ENCODE peak calls at places on chromosome 4, in four cellular contexts. X, B, I and E are unnamed samples.

GRCh38 chr4:146654976-146655761 is 16.5 kb downstream of the POU4F2 start:
- DNase-seq in X (no peak), B (no peak), I (no peak), E (no peak)

GRCh38 chr4:40264497-40264896 is 67.7 kb downstream of the RHOH start:
- DNase-seq in X (no peak), B (no peak), I (no peak), E (no peak)

GRCh38 chr4:24853142-24853541 is 57.8 kb downstream of the SOD3 start:
- DNase-seq in X (no peak), B (no peak), I (no peak), E (no peak)

GRCh38 chr4:124684301-124684700 is 28.2 kb downstream of the ANKRD50 start:
- DNase-seq in X (no peak), B (no peak), I (no peak), E (no peak)

GRCh38 chr4:92551616-92552015 is 247.8 kb downstream of the GRID2 start:
- DNase-seq in X (no peak), B (no peak), I (no peak), E (no peak)

GRCh38 chr4:110071466-110071865 is 126.9 kb downstream of the ELOVL6 start:
- DNase-seq in X (no peak), B (no peak), I (no peak), E (peak; percentile 23)

GRCh38 chr4:128711361-128711760 is 98.1 kb upstream of the JADE1 start:
- DNase-seq in X (no peak), B (no peak), I (no peak), E (no peak)

GRCh38 chr4:20487446-20487845 is 212.8 kb upstream of the PACRGL start:
- DNase-seq in X (no peak), B (no peak), I (no peak), E (no peak)

GRCh38 chr4:88911246-88912212 is 145.5 kb downstream of the FAM13A start:
- DNase-seq in X (no peak), B (no peak), I (no peak), E (no peak)

GRCh38 chr4:164204434-164204833 is 549.5 kb upstream of the SMIM31 start:
- DNase-seq in X (no peak), B (no peak), I (no peak), E (no peak)

GRCh38 chr4:62087706-62088105 is 887.6 kb downstream of the ADGRL3 start:
- DNase-seq in X (no peak), B (no peak), I (no peak), E (no peak)

GRCh38 chr4:113064244-113064643 is 14.8 kb downstream of the ANK2 start:
- DNase-seq in X (no peak), B (no peak), I (no peak), E (no peak)

DNA sequence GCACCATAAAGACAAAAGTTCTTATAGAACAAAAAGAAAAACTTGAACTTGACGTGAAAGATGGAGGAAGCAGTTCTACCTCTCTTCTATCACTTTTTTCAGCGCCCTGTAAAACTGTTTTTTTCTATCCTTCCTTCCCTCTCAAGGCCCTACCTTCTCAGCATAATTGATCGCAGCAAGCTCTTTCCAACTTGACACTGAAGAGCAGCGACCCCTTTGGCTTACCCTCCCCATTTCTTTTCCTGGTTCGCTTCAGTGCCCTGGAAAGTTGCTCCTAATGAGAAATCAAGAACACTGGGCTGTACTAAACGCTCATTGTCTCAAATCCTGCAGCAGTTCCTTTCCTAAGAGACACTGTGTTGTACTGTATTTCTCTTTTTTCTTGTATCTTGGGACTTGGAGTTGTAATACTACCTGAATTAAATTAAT is 150.6 kb upstream of the SLC4A4 start:
- DNase-seq in X (no peak), B (no peak), I (no peak), E (no peak)
- H3K27ac ChIP-seq in X (no peak overlapping the region), B (no peak overlapping the region), I (peak overlapping the region; percentile 91), E (peak overlapping the region; percentile 90)

DNA sequence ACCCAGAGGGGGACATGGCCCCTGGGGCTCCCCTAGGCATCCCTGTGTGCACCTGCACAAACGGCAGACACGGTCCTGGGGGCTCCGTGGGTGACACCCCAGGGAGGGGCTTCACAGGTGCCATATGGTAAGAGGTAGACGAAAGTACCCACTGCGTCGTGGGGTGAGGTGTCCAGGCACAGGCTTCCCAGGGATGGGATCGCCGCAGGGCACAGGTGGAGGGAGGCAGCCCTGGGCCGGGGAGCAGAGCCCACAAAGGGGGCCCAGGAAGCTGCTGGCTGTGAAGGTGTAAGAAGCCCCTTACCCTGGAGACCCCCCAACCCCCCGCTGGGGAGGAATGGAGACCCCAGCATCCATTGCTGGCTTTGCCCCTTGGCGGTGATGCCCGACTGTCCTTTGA is 10.9 kb downstream of the SH3TC1 start:
- DNase-seq in X (no peak), B (no peak), I (no peak), E (peak; percentile 7)
- H3K4me1 ChIP-seq in X (no peaks in the 10 kb centered on the region), B (no peaks in the 10 kb centered on the region), I (peaks cover 6% of the 10 kb centered on the region), E (peaks cover 10% of the 10 kb centered on the region)

GRCh38 chr4:184644553-184645307 is 4.5 kb downstream of the CASP3 start:
- DNase-seq in X (no peak), B (no peak), I (no peak), E (no peak)
- H3K27ac ChIP-seq in X (no peak overlapping the region), B (no peak overlapping the region), I (no peak overlapping the region), E (no peak overlapping the region)

GRCh38 chr4:90786602-90787001 is 659.4 kb downstream of the CCSER1 start:
- DNase-seq in X (no peak), B (no peak), I (no peak), E (no peak)
- H3K4me1 ChIP-seq in X (no peaks in the 10 kb centered on the region), B (no peaks in the 10 kb centered on the region), I (no peaks in the 10 kb centered on the region), E (no peaks in the 10 kb centered on the region)

GRCh38 chr4:59553063-59553738 is 1646.9 kb upstream of the ADGRL3 start:
- DNase-seq in X (no peak), B (no peak), I (no peak), E (no peak)

DNA sequence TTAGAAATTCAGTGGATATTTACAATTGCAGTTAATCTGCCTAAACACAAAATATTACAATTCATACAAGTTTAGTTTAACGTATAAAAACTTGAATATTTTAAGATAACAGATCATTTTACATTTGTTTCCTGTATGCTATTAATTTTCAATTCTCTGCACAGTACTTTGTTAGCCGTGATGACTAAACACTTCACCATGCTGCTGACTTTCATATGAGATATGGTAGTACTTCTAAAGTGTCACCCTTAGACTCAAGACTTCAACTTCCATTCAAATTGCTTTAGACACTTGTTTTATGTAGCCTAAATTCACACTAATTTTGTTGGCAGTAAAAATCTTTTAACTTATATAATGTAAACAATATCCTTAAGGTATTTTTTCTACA is 1646.4 kb upstream of the ADGRL3 start:
- DNase-seq in X (no peak), B (no peak), I (no peak), E (no peak)
- H3K27ac ChIP-seq in X (no peak overlapping the region), B (no peak overlapping the region), I (peak overlapping the region; percentile 32), E (no peak overlapping the region)

GRCh38 chr4:7903686-7904085 is 36.0 kb downstream of the AFAP1 start:
- DNase-seq in X (no peak), B (no peak), I (no peak), E (no peak)
- H3K4me1 ChIP-seq in X (no peaks in the 10 kb centered on the region), B (peaks cover 14% of the 10 kb centered on the region), I (peaks cover 55% of the 10 kb centered on the region), E (peaks cover 59% of the 10 kb centered on the region)

DNA sequence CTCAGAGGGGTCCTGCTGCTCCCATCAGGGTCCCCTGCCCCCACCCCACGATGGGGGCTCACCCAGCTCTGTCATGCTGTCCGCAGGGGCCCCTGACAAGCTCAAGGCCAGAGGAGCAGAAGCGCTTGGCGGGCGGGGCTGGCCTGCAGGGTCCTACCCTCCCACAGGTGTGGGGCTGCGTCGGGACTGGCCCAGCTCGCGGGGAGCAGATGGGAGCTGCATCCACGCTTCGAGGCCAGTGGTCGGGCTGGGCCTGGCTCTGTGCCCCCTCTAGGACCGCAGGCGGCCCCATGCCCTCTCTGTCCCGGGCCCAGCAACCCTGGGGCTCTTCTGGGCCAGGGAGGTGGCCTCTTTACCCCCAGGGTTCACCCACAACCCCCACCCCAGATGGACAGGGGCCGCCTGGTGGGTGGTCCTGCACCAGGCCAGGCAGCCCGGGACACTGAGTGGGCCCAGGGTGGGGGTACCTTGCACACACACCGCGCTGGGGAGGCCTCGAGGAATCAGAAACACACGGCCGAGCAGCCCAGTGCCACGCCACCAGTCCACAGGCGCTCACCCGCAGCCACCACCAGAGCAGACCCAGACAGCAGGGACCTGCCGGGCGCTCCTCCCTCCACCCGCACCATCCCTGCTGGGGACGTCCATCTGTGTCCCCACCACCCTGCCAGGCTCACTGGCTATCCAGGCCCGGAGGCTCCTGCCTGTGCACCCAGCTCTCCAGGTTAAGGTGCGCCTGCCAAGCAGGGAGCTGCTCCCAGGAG is 30.0 kb downstream of the TACC3 start:
- DNase-seq in X (no peak), B (no peak), I (no peak), E (no peak)
- H3K27ac ChIP-seq in X (no peak overlapping the region), B (no peak overlapping the region), I (no peak overlapping the region), E (no peak overlapping the region)

DNA sequence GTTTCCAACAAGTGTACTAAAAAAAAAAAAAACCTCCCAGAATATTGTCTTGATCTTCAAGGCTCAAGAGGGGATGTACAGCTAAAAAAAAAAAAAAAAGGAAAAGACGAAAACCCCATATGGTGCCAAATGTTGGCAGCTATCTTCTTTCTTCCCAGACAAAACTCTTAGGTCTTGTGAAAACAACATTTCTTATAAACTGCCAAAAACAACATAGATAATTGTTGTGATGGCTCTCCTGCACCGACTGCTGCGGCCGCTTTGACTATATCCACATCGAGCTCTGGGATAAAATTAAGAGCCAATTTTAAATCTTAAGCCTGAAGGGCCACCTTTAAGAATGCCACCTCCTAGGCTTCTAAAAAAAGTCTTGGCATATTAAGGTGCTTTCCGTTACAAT is 23.5 kb downstream of the PDGFC start:
- DNase-seq in X (no peak), B (no peak), I (no peak), E (no peak)
- H3K4me1 ChIP-seq in X (no peaks in the 10 kb centered on the region), B (no peaks in the 10 kb centered on the region), I (peaks cover 69% of the 10 kb centered on the region), E (peaks cover 54% of the 10 kb centered on the region)

DNA sequence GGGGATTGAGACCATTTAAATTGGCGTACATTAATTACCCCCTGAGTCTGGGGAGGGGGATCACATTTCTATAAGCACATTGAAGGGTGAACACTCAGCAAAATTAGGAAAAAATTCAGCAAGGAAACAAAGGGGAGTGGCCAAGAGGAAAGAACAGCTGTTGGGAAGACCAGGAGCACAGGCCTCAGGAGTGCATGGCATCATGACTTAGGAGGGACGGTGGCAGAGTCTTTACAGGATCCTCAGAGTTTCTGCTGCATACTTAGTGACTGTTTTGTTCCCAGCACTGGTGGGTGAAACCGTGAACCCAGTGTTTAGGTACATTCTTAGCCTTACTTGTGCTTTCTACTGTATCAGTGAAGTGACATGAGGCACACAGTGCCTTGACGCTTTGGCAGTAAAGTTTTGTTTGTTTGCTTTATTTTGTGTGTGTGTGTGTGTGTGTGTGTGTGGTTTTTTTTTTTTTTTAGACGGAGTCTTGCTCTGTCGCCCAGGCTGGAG is 121.3 kb downstream of the CBR4 start:
- DNase-seq in X (no peak), B (no peak), I (no peak), E (no peak)
- H3K27ac ChIP-seq in X (no peak overlapping the region), B (no peak overlapping the region), I (peak overlapping the region; percentile 88), E (no peak overlapping the region)